ENCODE peak calls at places on chromosomes 4 and X, in nine cellular contexts. D, S, V, L, E, U, N, Z and P are unnamed samples.

GRCh38 chr4:6172093-6172926 is 28.0 kb downstream of the JAKMIP1 start:
- DNase-seq in Z (no peak), U (no peak), V (no peak), N (no peak), L (no peak), E (peak), S (no peak), D (no peak), P (no peak)

GRCh38 chrX:9204560-9204959 is 170.6 kb upstream of the FAM9B start:
- DNase-seq in N (no peak), U (no peak), S (peak), D (no peak), V (peak), Z (no peak), E (no peak), L (no peak), P (no peak)

GRCh38 chr4:166527500-166527899 is 654.5 kb downstream of the TLL1 start:
- DNase-seq in E (no peak), V (no peak), U (no peak), N (no peak), L (peak), S (peak), D (no peak), Z (no peak), P (peak)

GRCh38 chrX:5236096-5236495 is 992.6 kb downstream of the NLGN4X start:
- DNase-seq in Z (no peak), E (peak), N (peak), V (peak), U (no peak), L (no peak), S (no peak), D (no peak), P (no peak)

GRCh38 chr4:76212851-76213414 is 691 bp downstream of the SCARB2 start:
- DNase-seq in L (no peak), V (peak), U (no peak), D (no peak), Z (no peak), E (peak), N (no peak), S (peak), P (peak)

GRCh38 chr4:71713611-71714203 is 70.2 kb downstream of the GC start:
- DNase-seq in D (no peak), L (peak), S (peak), V (no peak), E (peak), N (peak), Z (peak), U (no peak), P (peak)

GRCh38 chr4:134200811-134201215 is 776 bp downstream of the PABPC4L start:
- DNase-seq in U (no peak), V (no peak), L (no peak), N (peak), E (no peak), Z (no peak), D (no peak), S (no peak), P (no peak)

GRCh38 chr4:6907658-6908191 is 1.9 kb upstream of the TBC1D14 start:
- DNase-seq in S (peak), D (no peak), E (peak), N (peak), V (peak), L (no peak), Z (no peak), U (no peak), P (no peak)

GRCh38 chr4:95549246-95550138 is 719 bp upstream of the UNC5C start:
- DNase-seq in L (no peak), D (peak), N (peak), S (no peak), E (peak), U (no peak), Z (no peak), V (no peak), P (peak)

GRCh38 chr4:8238061-8238511 is 31.5 kb upstream of the HTRA3 start:
- DNase-seq in U (no peak), V (no peak), Z (no peak), D (no peak), N (no peak), S (no peak), L (no peak), E (no peak), P (no peak)

GRCh38 chrX:103791233-103791632 is 14.6 kb downstream of the PLP1 start:
- DNase-seq in U (no peak), D (no peak), L (no peak), V (no peak), N (no peak), Z (no peak), S (no peak), E (no peak), P (no peak)

GRCh38 chr4:154604696-154605200 is 7.7 kb downstream of the FGG start:
- DNase-seq in E (no peak), U (no peak), N (no peak), S (no peak), D (no peak), L (no peak), Z (no peak), V (no peak), P (no peak)

GRCh38 chr4:147518846-147519767 is 38.2 kb downstream of the EDNRA start:
- DNase-seq in D (peak), S (peak), E (peak), V (peak), L (peak), U (peak), N (peak), Z (peak), P (peak)

GRCh38 chr4:68175562-68176155 is 46.0 kb upstream of the TMPRSS11F start:
- DNase-seq in E (peak), D (no peak), V (peak), N (peak), Z (peak), L (peak), U (no peak), S (peak), P (peak)

GRCh38 chr4:123564758-123565346 is 168.3 kb downstream of the SPRY1 start:
- DNase-seq in L (no peak), U (no peak), N (peak), V (peak), D (no peak), Z (peak), E (peak), S (peak), P (peak)

GRCh38 chr4:40546506-40546905 is 83.2 kb downstream of the RBM47 start:
- DNase-seq in D (no peak), U (no peak), S (no peak), L (no peak), Z (no peak), V (no peak), E (no peak), N (no peak), P (no peak)

GRCh38 chrX:47059142-47059874 is 18.9 kb upstream of the RGN start:
- DNase-seq in S (no peak), E (no peak), N (no peak), L (no peak), U (no peak), Z (no peak), V (no peak), D (no peak), P (no peak)

GRCh38 chr4:138749303-138749702 is 266.3 kb upstream of the NOCT start:
- DNase-seq in V (no peak), L (no peak), S (peak), N (peak), E (no peak), D (no peak), Z (peak), U (no peak), P (peak)

GRCh38 chrX:18938710-18939109 is 45.2 kb downstream of the PHKA2 start:
- DNase-seq in Z (no peak), U (no peak), D (no peak), V (no peak), S (no peak), N (no peak), L (peak), E (no peak), P (no peak)

GRCh38 chr4:472881-473574 is 25.9 kb downstream of the ZNF721 start:
- DNase-seq in N (no peak), U (no peak), L (no peak), S (peak), Z (no peak), D (no peak), E (peak), V (peak), P (peak)

GRCh38 chr4:15729910-15730533 is 27.2 kb downstream of the BST1 start:
- DNase-seq in E (peak), S (peak), V (peak), L (no peak), D (no peak), N (peak), Z (no peak), U (no peak), P (peak)

GRCh38 chr4:131644619-131645018 is 1504.5 kb upstream of the PCDH10 start:
- DNase-seq in D (no peak), V (no peak), L (no peak), U (no peak), S (peak), Z (no peak), E (peak), N (peak), P (no peak)

GRCh38 chr4:114606240-114606639 is 7.6 kb downstream of the UGT8 start:
- DNase-seq in N (no peak), L (no peak), V (no peak), Z (no peak), S (no peak), U (no peak), D (no peak), E (no peak), P (no peak)

GRCh38 chr4:182418054-182418734 is 175.0 kb downstream of the TENM3 start:
- DNase-seq in D (no peak), Z (no peak), N (no peak), S (no peak), E (no peak), U (no peak), L (no peak), V (no peak), P (no peak)

GRCh38 chr4:8840816-8841455 is 30.7 kb downstream of the HMX1 start:
- DNase-seq in D (peak), V (no peak), L (no peak), N (no peak), Z (no peak), U (no peak), S (no peak), E (peak), P (no peak)

GRCh38 chrX:21529771-21530170 is 128.4 kb downstream of the KLHL34 start:
- DNase-seq in U (no peak), S (peak), D (no peak), N (no peak), E (no peak), V (no peak), Z (no peak), L (no peak), P (no peak)

GRCh38 chr4:42555828-42556227 is 101.1 kb downstream of the ATP8A1 start:
- DNase-seq in N (no peak), L (no peak), E (no peak), V (no peak), Z (no peak), D (no peak), S (peak), U (no peak), P (peak)

GRCh38 chr4:25915359-25915716 is 1.3 kb downstream of the SMIM20 start:
- DNase-seq in D (peak), N (no peak), V (no peak), S (peak), L (no peak), U (no peak), Z (no peak), E (no peak), P (peak)

GRCh38 chr4:122576261-122577188 is 44.3 kb downstream of the IL21 start:
- DNase-seq in D (no peak), N (peak), U (no peak), S (peak), L (peak), Z (no peak), V (peak), E (peak), P (peak)

GRCh38 chrX:129577473-129577872 is 37.4 kb downstream of the OCRL start:
- DNase-seq in Z (peak), L (peak), S (peak), U (no peak), N (no peak), D (no peak), E (peak), V (no peak), P (peak)

GRCh38 chr4:73704314-73705055 is 35.9 kb upstream of the CXCL8 start:
- DNase-seq in Z (peak), N (no peak), S (peak), D (peak), U (peak), V (peak), E (no peak), L (peak), P (peak)

GRCh38 chr4:157423526-157424020 is 203.0 kb downstream of the GRIA2 start:
- DNase-seq in E (no peak), U (no peak), N (no peak), D (no peak), V (no peak), S (no peak), Z (no peak), L (no peak), P (no peak)

GRCh38 chr4:105808459-105809041 is 86.7 kb upstream of the NPNT start:
- DNase-seq in V (no peak), E (peak), D (no peak), L (peak), U (no peak), S (peak), Z (peak), N (no peak), P (peak)

GRCh38 chrX:47633671-47634590 is 4.2 kb upstream of the CFP start:
- DNase-seq in E (no peak), S (peak), D (no peak), N (no peak), L (no peak), U (no peak), V (no peak), Z (no peak), P (no peak)

GRCh38 chr4:34636623-34637022 is 1607.7 kb downstream of the ARAP2 start:
- DNase-seq in L (no peak), Z (no peak), V (no peak), E (no peak), U (no peak), S (no peak), N (no peak), D (no peak), P (no peak)
- H3K4me3 ChIP-seq in L (no peak), Z (no peak), V (no peak), E (no peak), U (no peak), S (no peak), N (no peak), D (no peak), P (no peak)

DNA sequence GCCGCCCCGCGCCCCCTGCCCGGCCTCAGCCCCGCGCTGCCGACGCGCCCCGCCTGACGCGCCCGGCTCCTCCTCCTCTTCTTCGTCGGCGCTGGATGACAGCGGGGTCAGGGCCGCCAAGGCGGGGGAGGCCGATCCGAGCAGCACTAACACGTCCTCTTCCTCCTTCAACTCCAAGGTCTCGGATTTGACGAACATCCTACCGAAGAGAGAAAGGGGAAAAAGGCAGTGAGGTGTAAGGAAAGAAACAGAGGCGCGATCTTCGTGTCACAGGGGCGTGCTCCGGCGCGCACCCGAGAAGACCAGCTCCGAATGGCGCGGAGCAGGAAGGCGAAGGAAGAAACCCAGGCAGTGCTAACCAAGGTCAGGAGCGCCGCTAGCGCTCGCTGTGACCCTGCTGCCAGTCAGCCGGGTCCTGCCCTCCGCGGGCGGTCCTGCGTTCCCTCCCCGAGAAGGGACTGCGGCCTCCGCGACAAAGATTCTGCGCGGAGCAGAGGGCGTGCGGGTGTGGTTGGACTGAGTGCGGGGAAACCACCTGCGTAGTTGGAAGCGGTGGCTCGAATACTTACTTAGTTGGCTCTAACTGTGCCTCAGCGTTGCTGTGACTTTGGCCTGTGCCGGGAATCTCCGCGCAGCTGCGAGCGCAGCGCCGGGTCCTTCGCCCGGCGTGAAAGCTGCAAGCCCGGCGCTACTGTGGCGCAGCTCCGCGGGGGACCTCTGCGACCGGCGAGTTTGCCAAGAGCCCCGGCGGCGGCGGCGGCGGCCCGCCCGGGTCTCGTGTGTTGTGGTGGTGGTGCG is 503 bp downstream of the NEUROG2 start:
- DNase-seq in L (no peak), D (no peak), Z (no peak), E (peak), V (no peak), S (peak), N (peak), U (no peak), P (no peak)
- TF ChIP-seq CTCF in L (no peak), D (no peak), Z (no peak), E (no peak), V (no peak), S (no peak), N (no peak), U (no peak), P (no peak)

GRCh38 chrX:66163849-66164401 is at the start of gene HEPH:
- DNase-seq in L (peak), D (peak), Z (peak), S (peak), U (no peak), N (peak), E (no peak), V (no peak), P (peak)
- H3K4me3 ChIP-seq in L (peak), D (peak), Z (peak), S (peak), U (no peak), N (peak), E (peak), V (no peak), P (peak)

GRCh38 chr4:141240259-141240658 is 19.6 kb downstream of the ZNF330 start:
- DNase-seq in N (no peak), S (no peak), D (no peak), L (no peak), E (no peak), Z (no peak), U (no peak), V (no peak), P (no peak)

GRCh38 chr4:141241986-141242385 is 21.3 kb downstream of the ZNF330 start:
- DNase-seq in E (no peak), L (no peak), D (no peak), V (no peak), S (no peak), N (no peak), U (no peak), Z (no peak), P (peak)

GRCh38 chr4:141244419-141244818 is 23.7 kb downstream of the ZNF330 start:
- DNase-seq in D (no peak), Z (no peak), L (no peak), U (no peak), S (no peak), N (no peak), E (no peak), V (no peak), P (no peak)

GRCh38 chr4:141238196-141238595 is 17.5 kb downstream of the ZNF330 start:
- DNase-seq in L (no peak), U (no peak), E (no peak), S (no peak), Z (no peak), V (no peak), N (no peak), D (no peak), P (peak)

DNA sequence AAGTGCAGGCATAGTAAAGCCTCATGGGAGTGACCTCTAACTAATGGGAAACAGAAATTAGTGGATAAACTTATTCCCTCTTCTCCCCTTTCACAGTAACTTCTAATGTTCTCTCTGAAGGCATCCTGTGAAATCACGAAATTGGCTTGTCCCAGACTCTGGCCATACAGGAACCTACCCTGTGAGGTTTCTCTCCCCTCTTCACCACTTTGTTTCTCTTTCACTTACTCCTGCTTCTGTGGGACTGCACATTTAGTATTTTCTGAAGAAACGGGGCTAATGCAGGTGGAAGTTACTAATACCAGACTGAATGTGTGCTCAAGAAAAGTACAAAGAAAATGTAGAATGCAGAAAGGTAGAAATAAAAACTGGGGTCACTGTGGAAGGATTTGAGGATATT is 20.0 kb downstream of the ZNF330 start:
- DNase-seq in V (no peak), S (no peak), E (no peak), Z (no peak), N (no peak), L (no peak), U (no peak), D (no peak), P (no peak)
- TF ChIP-seq CTCF in V (no peak), S (no peak), E (no peak), Z (no peak), N (no peak), L (no peak), U (no peak), D (no peak), P (no peak)

GRCh38 chrX:13432376-13432775 is 112.5 kb upstream of the ATXN3L start:
- DNase-seq in S (peak), N (no peak), Z (peak), E (no peak), V (no peak), D (peak), L (peak), U (peak), P (peak)
- H3K4me3 ChIP-seq in S (no peak), N (no peak), Z (no peak), E (no peak), V (no peak), D (no peak), L (no peak), U (no peak), P (no peak)

DNA sequence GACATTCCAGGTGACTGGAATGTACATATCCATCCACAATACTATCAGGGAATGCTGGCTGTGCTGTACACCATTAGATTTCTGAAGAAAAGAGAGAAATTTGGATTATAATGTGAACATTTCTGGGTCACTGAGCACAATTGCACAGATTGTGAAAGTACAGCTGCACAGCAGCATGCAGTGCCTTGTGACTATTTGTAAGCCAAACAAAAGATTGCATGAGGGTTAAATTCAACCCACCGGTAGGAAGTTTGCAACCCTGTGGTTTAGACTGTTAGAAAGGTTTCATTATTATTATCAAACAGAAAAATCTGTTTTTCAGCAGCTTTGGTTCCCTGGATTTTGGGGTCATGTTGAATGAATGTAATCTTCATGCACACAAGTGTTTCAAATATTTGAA is 24.5 kb downstream of the DDIT4L start:
- DNase-seq in D (no peak), V (no peak), E (no peak), L (peak), N (no peak), S (no peak), Z (no peak), U (no peak), P (no peak)
- TF ChIP-seq CTCF in D (no peak), V (no peak), E (no peak), L (no peak), N (no peak), S (no peak), Z (no peak), U (no peak), P (no peak)

GRCh38 chr4:175421506-175421905 is 390.6 kb downstream of the GPM6A start:
- DNase-seq in N (no peak), E (no peak), S (peak), Z (no peak), D (no peak), L (no peak), V (peak), U (no peak), P (peak)
- H3K4me3 ChIP-seq in N (no peak), E (no peak), S (no peak), Z (no peak), D (no peak), L (no peak), V (no peak), U (no peak), P (no peak)